ENCODE peak calls at places on chromosomes 2 and 18, in six cellular contexts. J is stimulated activated CD4-positive, alpha-beta T cell treated with anti-CD3 and anti-CD28 coated beads, Interleukin-4, amount 100 ng/mL, for 48 hours; K is hippocampal formation; T is Calu3; S is Ammon's horn; H is SJSA1. N is an unnamed sample.

GRCh38 chr2:45237850-45238542 is 228.7 kb upstream of the SIX2 start:
- DNase-seq in J (peak; percentile 19), S (peak; percentile 29), K (no peak), H (peak; percentile 77), T (peak; percentile 59), N (peak; percentile 76)

GRCh38 chr2:190947711-190948251 is 66.2 kb downstream of the STAT1 start:
- DNase-seq in T (peak; percentile 43), S (no peak), H (peak; percentile 86), K (no peak), J (no peak), N (peak; percentile 88)

GRCh38 chr2:241652142-241652541 is 14.6 kb downstream of the ATG4B start:
- DNase-seq in T (no peak), H (no peak), S (no peak), K (no peak), J (no peak), N (no peak)

GRCh38 chr2:172270278-172271079 is 156.9 kb upstream of the ITGA6 start:
- DNase-seq in S (no peak), K (no peak), T (no peak), J (no peak), H (no peak), N (peak; percentile 24)

GRCh38 chr18:77055429-77056310 is 76.9 kb downstream of the MBP start:
- DNase-seq in J (no peak), H (no peak), K (no peak), S (no peak), T (no peak), N (no peak)

GRCh38 chr2:74032909-74033261 is 48.2 kb downstream of the TET3 start:
- DNase-seq in S (no peak), T (no peak), J (no peak), H (no peak), K (no peak), N (no peak)

GRCh38 chr18:45359275-45360009 is 255.8 kb upstream of the SLC14A2 start:
- DNase-seq in T (peak; percentile 63), J (no peak), S (no peak), K (no peak), H (no peak), N (peak; percentile 50)

GRCh38 chr2:23135481-23136100 is 249.4 kb upstream of the KLHL29 start:
- DNase-seq in H (no peak), S (peak; percentile 59), T (no peak), K (peak; percentile 12), J (no peak), N (no peak)

GRCh38 chr2:130818809-130819208 is 17.9 kb upstream of the ARHGEF4 start:
- DNase-seq in H (no peak), J (no peak), T (no peak), S (no peak), K (no peak), N (no peak)

GRCh38 chr2:60512063-60512622 is 41.3 kb downstream of the BCL11A start:
- DNase-seq in S (no peak), H (no peak), T (no peak), K (no peak), J (no peak), N (no peak)

GRCh38 chr2:207746131-207746530 is 23.6 kb downstream of the FZD5 start:
- DNase-seq in H (peak; percentile 58), K (peak; percentile 53), S (peak; percentile 86), T (peak; percentile 59), J (no peak), N (peak; percentile 46)

GRCh38 chr2:104975371-104975770 is 62.5 kb upstream of the MRPS9 start:
- DNase-seq in J (no peak), T (no peak), H (no peak), S (no peak), K (no peak), N (no peak)

GRCh38 chr2:70123051-70123828 is 36.0 kb downstream of the PCBP1 start:
- DNase-seq in K (no peak), J (no peak), S (no peak), H (no peak), T (no peak), N (peak; percentile 31)

GRCh38 chr18:51614033-51614432 is 416.6 kb upstream of the MEX3C start:
- DNase-seq in J (no peak), T (peak; percentile 53), K (no peak), H (no peak), S (no peak), N (peak; percentile 42)

GRCh38 chr2:160415991-160416390 is 77.6 kb downstream of the RBMS1 start:
- DNase-seq in K (no peak), T (no peak), S (no peak), H (no peak), J (no peak), N (no peak)

GRCh38 chr2:128787616-128788015 is 468.9 kb upstream of the HS6ST1 start:
- DNase-seq in H (no peak), T (no peak), K (no peak), J (no peak), S (no peak), N (no peak)

GRCh38 chr18:21636769-21637168 is 24.7 kb downstream of the SNRPD1 start:
- DNase-seq in H (no peak), J (no peak), T (no peak), K (no peak), S (no peak), N (no peak)

GRCh38 chr2:98385050-98385699 is 38.9 kb downstream of the CNGA3 start:
- DNase-seq in J (peak; percentile 66), T (peak; percentile 77), S (peak; percentile 90), H (peak; percentile 49), K (peak; percentile 75), N (peak; percentile 51)

GRCh38 chr2:105369777-105370690 is 28.8 kb downstream of the FHL2 start:
- DNase-seq in T (peak; percentile 84), J (peak; percentile 82), K (peak; percentile 75), H (peak; percentile 64), S (peak; percentile 94), N (peak; percentile 72)

GRCh38 chr2:44168684-44169154 is at the start of gene PPM1B:
- DNase-seq in J (peak; percentile 100), T (peak; percentile 99), S (no peak), K (peak; percentile 100), H (no peak), N (no peak)

GRCh38 chr2:133673570-133673969 is 105.3 kb upstream of the NCKAP5 start:
- DNase-seq in J (no peak), T (no peak), S (no peak), K (no peak), H (no peak), N (no peak)

GRCh38 chr2:119659601-119660342 is 19.2 kb upstream of the TMEM177 start:
- DNase-seq in K (no peak), H (peak; percentile 16), J (peak; percentile 18), S (peak; percentile 62), T (peak; percentile 68), N (peak; percentile 23)

GRCh38 chr2:231016576-231017249 is 20.6 kb upstream of the C2orf72 start:
- DNase-seq in J (no peak), T (no peak), S (no peak), K (no peak), H (no peak), N (no peak)

GRCh38 chr2:108968619-108969018 is 20.4 kb downstream of the EDAR start:
- DNase-seq in K (no peak), T (peak; percentile 47), J (no peak), H (no peak), S (no peak), N (peak; percentile 50)

N was measured in Caki2.